ENCODE peak calls at places on chromosomes 7 and 10, in eight cellular contexts. One of them, this sample, is unnamed.

GRCh38 chr7:96045919-96046318 is 273.6 kb downstream of the DYNC1I1 start:
- DNase-seq in WTC11: no peak
- DNase-seq in right lobe of liver: no peak
- DNase-seq in nephron progenitor cell: no peak
- DNase-seq in breast epithelium: no peak
- DNase-seq in progenitor cell of endocrine pancreas: no peak
- DNase-seq in CD8-positive, alpha-beta T cell: no peak
- DNase-seq in fibroblast of lung: no peak
- DNase-seq in this sample: no peak

GRCh38 chr10:77283326-77283725 is 354.3 kb downstream of the KCNMA1 start:
- DNase-seq in breast epithelium: no peak
- DNase-seq in fibroblast of lung: no peak
- DNase-seq in progenitor cell of endocrine pancreas: no peak
- DNase-seq in right lobe of liver: no peak
- DNase-seq in WTC11: no peak
- DNase-seq in nephron progenitor cell: no peak
- DNase-seq in CD8-positive, alpha-beta T cell: no peak
- DNase-seq in this sample: no peak

GRCh38 chr10:94042001-94042813 is 48.5 kb downstream of the PLCE1 start:
- DNase-seq in progenitor cell of endocrine pancreas: no peak
- DNase-seq in CD8-positive, alpha-beta T cell: no peak
- DNase-seq in fibroblast of lung: peak
- DNase-seq in nephron progenitor cell: no peak
- DNase-seq in breast epithelium: no peak
- DNase-seq in WTC11: no peak
- DNase-seq in right lobe of liver: no peak
- DNase-seq in this sample: no peak

GRCh38 chr10:32004161-32004591 is 52.0 kb downstream of the KIF5B start:
- DNase-seq in nephron progenitor cell: no peak
- DNase-seq in right lobe of liver: peak
- DNase-seq in breast epithelium: no peak
- DNase-seq in progenitor cell of endocrine pancreas: no peak
- DNase-seq in WTC11: peak
- DNase-seq in CD8-positive, alpha-beta T cell: no peak
- DNase-seq in fibroblast of lung: peak
- DNase-seq in this sample: no peak

GRCh38 chr10:17307149-17307548 is 79.1 kb downstream of the VIM start:
- DNase-seq in progenitor cell of endocrine pancreas: no peak
- DNase-seq in breast epithelium: no peak
- DNase-seq in nephron progenitor cell: no peak
- DNase-seq in WTC11: no peak
- DNase-seq in fibroblast of lung: no peak
- DNase-seq in CD8-positive, alpha-beta T cell: no peak
- DNase-seq in right lobe of liver: no peak
- DNase-seq in this sample: no peak

GRCh38 chr10:109956454-109957091 is 33.3 kb upstream of the XPNPEP1 start:
- DNase-seq in nephron progenitor cell: no peak
- DNase-seq in fibroblast of lung: peak
- DNase-seq in CD8-positive, alpha-beta T cell: no peak
- DNase-seq in breast epithelium: no peak
- DNase-seq in WTC11: peak
- DNase-seq in right lobe of liver: no peak
- DNase-seq in progenitor cell of endocrine pancreas: no peak
- DNase-seq in this sample: peak

GRCh38 chr7:18754766-18755165 is 259.2 kb downstream of the HDAC9 start:
- DNase-seq in WTC11: no peak
- DNase-seq in progenitor cell of endocrine pancreas: no peak
- DNase-seq in CD8-positive, alpha-beta T cell: no peak
- DNase-seq in right lobe of liver: no peak
- DNase-seq in fibroblast of lung: peak
- DNase-seq in nephron progenitor cell: no peak
- DNase-seq in breast epithelium: no peak
- DNase-seq in this sample: no peak

GRCh38 chr10:125868372-125868975 is 12.6 kb downstream of the DHX32 start:
- DNase-seq in fibroblast of lung: peak
- DNase-seq in breast epithelium: no peak
- DNase-seq in WTC11: no peak
- DNase-seq in progenitor cell of endocrine pancreas: no peak
- DNase-seq in nephron progenitor cell: peak
- DNase-seq in right lobe of liver: no peak
- DNase-seq in CD8-positive, alpha-beta T cell: peak
- DNase-seq in this sample: no peak

GRCh38 chr7:159083001-159083697 is 61.5 kb downstream of the VIPR2 start:
- DNase-seq in right lobe of liver: peak
- DNase-seq in nephron progenitor cell: no peak
- DNase-seq in fibroblast of lung: no peak
- DNase-seq in WTC11: no peak
- DNase-seq in progenitor cell of endocrine pancreas: no peak
- DNase-seq in breast epithelium: no peak
- DNase-seq in CD8-positive, alpha-beta T cell: no peak
- DNase-seq in this sample: no peak

GRCh38 chr10:70671229-70671588 is 1.1 kb upstream of the ADAMTS14 start:
- DNase-seq in breast epithelium: no peak
- DNase-seq in fibroblast of lung: no peak
- DNase-seq in right lobe of liver: peak
- DNase-seq in nephron progenitor cell: no peak
- DNase-seq in progenitor cell of endocrine pancreas: no peak
- DNase-seq in WTC11: no peak
- DNase-seq in CD8-positive, alpha-beta T cell: no peak
- DNase-seq in this sample: no peak

GRCh38 chr10:70669732-70670317 is 2.5 kb upstream of the ADAMTS14 start:
- DNase-seq in CD8-positive, alpha-beta T cell: no peak
- DNase-seq in nephron progenitor cell: no peak
- DNase-seq in WTC11: no peak
- DNase-seq in fibroblast of lung: no peak
- DNase-seq in progenitor cell of endocrine pancreas: no peak
- DNase-seq in breast epithelium: no peak
- DNase-seq in right lobe of liver: peak
- DNase-seq in this sample: no peak

GRCh38 chr10:70672993-70673928 is 955 bp downstream of the ADAMTS14 start:
- DNase-seq in CD8-positive, alpha-beta T cell: no peak
- DNase-seq in fibroblast of lung: peak
- DNase-seq in nephron progenitor cell: no peak
- DNase-seq in WTC11: no peak
- DNase-seq in right lobe of liver: no peak
- DNase-seq in progenitor cell of endocrine pancreas: no peak
- DNase-seq in breast epithelium: no peak
- DNase-seq in this sample: no peak

GRCh38 chr10:70672165-70672992 is at the start of gene ADAMTS14:
- DNase-seq in WTC11: peak
- DNase-seq in right lobe of liver: peak
- DNase-seq in progenitor cell of endocrine pancreas: peak
- DNase-seq in breast epithelium: no peak
- DNase-seq in CD8-positive, alpha-beta T cell: no peak
- DNase-seq in nephron progenitor cell: peak
- DNase-seq in fibroblast of lung: peak
- DNase-seq in this sample: no peak

DNA sequence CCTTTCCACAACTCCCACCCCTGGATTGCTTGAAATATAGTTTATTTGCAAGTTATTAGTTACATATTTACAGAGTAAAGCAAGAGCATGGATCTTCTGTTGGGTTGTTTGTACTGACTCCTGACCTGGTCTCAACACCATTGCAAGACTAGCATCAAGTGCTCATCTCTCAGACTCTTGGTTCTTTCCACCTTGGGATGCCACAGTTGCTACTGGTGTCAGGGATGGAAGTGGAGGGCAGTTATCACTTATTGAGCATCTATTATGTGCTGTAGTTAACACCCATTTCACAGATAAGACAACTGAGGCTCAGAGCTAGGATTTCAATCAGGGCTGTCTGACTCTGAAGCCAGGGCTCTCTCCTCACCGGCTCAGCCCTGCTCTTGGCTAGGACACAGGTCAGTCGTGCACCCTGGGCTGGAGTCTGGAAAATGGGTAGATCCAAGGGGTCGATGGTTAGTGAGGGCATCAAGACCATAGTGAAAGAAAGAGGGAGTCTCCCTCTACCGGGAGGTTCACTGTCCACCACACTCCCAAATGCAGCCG is 614 bp upstream of the ADAMTS14 start:
- DNase-seq in right lobe of liver: no peak
- DNase-seq in nephron progenitor cell: no peak
- DNase-seq in progenitor cell of endocrine pancreas: no peak
- DNase-seq in fibroblast of lung: no peak
- DNase-seq in CD8-positive, alpha-beta T cell: no peak
- DNase-seq in WTC11: no peak
- DNase-seq in breast epithelium: no peak
- DNase-seq in this sample: no peak
- TF ChIP-seq CTCF in right lobe of liver: no peak
- TF ChIP-seq CTCF in nephron progenitor cell: no peak
- TF ChIP-seq CTCF in progenitor cell of endocrine pancreas: no peak
- TF ChIP-seq CTCF in fibroblast of lung: peak
- TF ChIP-seq CTCF in CD8-positive, alpha-beta T cell: no peak
- TF ChIP-seq CTCF in WTC11: no peak
- TF ChIP-seq CTCF in breast epithelium: no peak
- TF ChIP-seq CTCF in this sample: no peak

GRCh38 chr7:43729214-43729923 is at the start of gene COA1:
- DNase-seq in breast epithelium: peak
- DNase-seq in fibroblast of lung: peak
- DNase-seq in right lobe of liver: peak
- DNase-seq in WTC11: peak
- DNase-seq in nephron progenitor cell: peak
- DNase-seq in progenitor cell of endocrine pancreas: peak
- DNase-seq in CD8-positive, alpha-beta T cell: peak
- DNase-seq in this sample: peak
- TF ChIP-seq CTCF in breast epithelium: no peak
- TF ChIP-seq CTCF in fibroblast of lung: peak
- TF ChIP-seq CTCF in right lobe of liver: no peak
- TF ChIP-seq CTCF in WTC11: no peak
- TF ChIP-seq CTCF in nephron progenitor cell: no peak
- TF ChIP-seq CTCF in progenitor cell of endocrine pancreas: peak
- TF ChIP-seq CTCF in CD8-positive, alpha-beta T cell: no peak
- TF ChIP-seq CTCF in this sample: no peak

DNA sequence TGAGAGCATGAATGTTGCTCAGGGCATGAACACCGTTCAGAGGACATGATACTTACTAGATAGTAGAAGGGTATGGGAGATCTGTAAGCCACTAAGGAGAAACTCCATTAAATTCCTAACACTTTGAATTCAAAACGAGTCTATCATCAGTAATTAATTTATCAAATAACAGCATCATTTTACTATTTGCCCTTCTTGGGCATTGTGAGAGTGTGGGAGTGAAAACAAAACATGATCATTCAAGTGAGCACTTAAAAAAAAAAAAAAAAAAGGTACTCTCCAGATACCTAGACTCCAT is 20.5 kb upstream of the ASB15 start:
- DNase-seq in nephron progenitor cell: no peak
- DNase-seq in WTC11: no peak
- DNase-seq in fibroblast of lung: no peak
- DNase-seq in CD8-positive, alpha-beta T cell: no peak
- DNase-seq in right lobe of liver: no peak
- DNase-seq in breast epithelium: no peak
- DNase-seq in progenitor cell of endocrine pancreas: no peak
- DNase-seq in this sample: no peak
- TF ChIP-seq CTCF in nephron progenitor cell: no peak
- TF ChIP-seq CTCF in WTC11: no peak
- TF ChIP-seq CTCF in fibroblast of lung: no peak
- TF ChIP-seq CTCF in CD8-positive, alpha-beta T cell: no peak
- TF ChIP-seq CTCF in right lobe of liver: no peak
- TF ChIP-seq CTCF in breast epithelium: no peak
- TF ChIP-seq CTCF in progenitor cell of endocrine pancreas: no peak
- TF ChIP-seq CTCF in this sample: no peak

GRCh38 chr7:148503900-148504487 is 86.6 kb upstream of the C7orf33 start:
- DNase-seq in WTC11: no peak
- DNase-seq in progenitor cell of endocrine pancreas: no peak
- DNase-seq in fibroblast of lung: peak
- DNase-seq in breast epithelium: no peak
- DNase-seq in nephron progenitor cell: no peak
- DNase-seq in CD8-positive, alpha-beta T cell: no peak
- DNase-seq in right lobe of liver: no peak
- DNase-seq in this sample: no peak
- TF ChIP-seq CTCF in WTC11: peak
- TF ChIP-seq CTCF in progenitor cell of endocrine pancreas: peak
- TF ChIP-seq CTCF in fibroblast of lung: peak
- TF ChIP-seq CTCF in breast epithelium: peak
- TF ChIP-seq CTCF in nephron progenitor cell: peak
- TF ChIP-seq CTCF in CD8-positive, alpha-beta T cell: peak
- TF ChIP-seq CTCF in right lobe of liver: peak
- TF ChIP-seq CTCF in this sample: peak

GRCh38 chr10:80686734-80687561 is 149.2 kb downstream of the SH2D4B start:
- DNase-seq in progenitor cell of endocrine pancreas: no peak
- DNase-seq in nephron progenitor cell: no peak
- DNase-seq in fibroblast of lung: no peak
- DNase-seq in breast epithelium: no peak
- DNase-seq in right lobe of liver: no peak
- DNase-seq in WTC11: no peak
- DNase-seq in CD8-positive, alpha-beta T cell: no peak
- DNase-seq in this sample: no peak
- TF ChIP-seq CTCF in progenitor cell of endocrine pancreas: no peak
- TF ChIP-seq CTCF in nephron progenitor cell: no peak
- TF ChIP-seq CTCF in fibroblast of lung: no peak
- TF ChIP-seq CTCF in breast epithelium: no peak
- TF ChIP-seq CTCF in right lobe of liver: no peak
- TF ChIP-seq CTCF in WTC11: no peak
- TF ChIP-seq CTCF in CD8-positive, alpha-beta T cell: no peak
- TF ChIP-seq CTCF in this sample: no peak

GRCh38 chr10:23516530-23516929 is 77.7 kb downstream of the OTUD1 start:
- DNase-seq in right lobe of liver: no peak
- DNase-seq in progenitor cell of endocrine pancreas: no peak
- DNase-seq in breast epithelium: no peak
- DNase-seq in fibroblast of lung: peak
- DNase-seq in WTC11: no peak
- DNase-seq in nephron progenitor cell: peak
- DNase-seq in CD8-positive, alpha-beta T cell: no peak
- DNase-seq in this sample: no peak
- TF ChIP-seq CTCF in right lobe of liver: peak
- TF ChIP-seq CTCF in progenitor cell of endocrine pancreas: peak
- TF ChIP-seq CTCF in breast epithelium: no peak
- TF ChIP-seq CTCF in fibroblast of lung: peak
- TF ChIP-seq CTCF in WTC11: no peak
- TF ChIP-seq CTCF in nephron progenitor cell: peak
- TF ChIP-seq CTCF in CD8-positive, alpha-beta T cell: peak
- TF ChIP-seq CTCF in this sample: peak

GRCh38 chr10:106520698-106521097 is 643.8 kb downstream of the SORCS1 start:
- DNase-seq in nephron progenitor cell: no peak
- DNase-seq in progenitor cell of endocrine pancreas: no peak
- DNase-seq in WTC11: no peak
- DNase-seq in right lobe of liver: no peak
- DNase-seq in fibroblast of lung: no peak
- DNase-seq in CD8-positive, alpha-beta T cell: no peak
- DNase-seq in breast epithelium: no peak
- DNase-seq in this sample: no peak
- TF ChIP-seq CTCF in nephron progenitor cell: no peak
- TF ChIP-seq CTCF in progenitor cell of endocrine pancreas: no peak
- TF ChIP-seq CTCF in WTC11: no peak
- TF ChIP-seq CTCF in right lobe of liver: no peak
- TF ChIP-seq CTCF in fibroblast of lung: no peak
- TF ChIP-seq CTCF in CD8-positive, alpha-beta T cell: no peak
- TF ChIP-seq CTCF in breast epithelium: no peak
- TF ChIP-seq CTCF in this sample: no peak

GRCh38 chr7:38905026-38905759 is 3.8 kb downstream of the VPS41 start:
- DNase-seq in nephron progenitor cell: no peak
- DNase-seq in fibroblast of lung: no peak
- DNase-seq in breast epithelium: no peak
- DNase-seq in progenitor cell of endocrine pancreas: no peak
- DNase-seq in CD8-positive, alpha-beta T cell: no peak
- DNase-seq in right lobe of liver: no peak
- DNase-seq in WTC11: no peak
- DNase-seq in this sample: no peak

GRCh38 chr7:38908759-38909335 is at the start of gene VPS41:
- DNase-seq in CD8-positive, alpha-beta T cell: peak
- DNase-seq in progenitor cell of endocrine pancreas: peak
- DNase-seq in nephron progenitor cell: peak
- DNase-seq in fibroblast of lung: peak
- DNase-seq in right lobe of liver: peak
- DNase-seq in WTC11: peak
- DNase-seq in breast epithelium: peak
- DNase-seq in this sample: peak

GRCh38 chr7:38907066-38907465 is 1.9 kb downstream of the VPS41 start:
- DNase-seq in right lobe of liver: no peak
- DNase-seq in nephron progenitor cell: no peak
- DNase-seq in breast epithelium: no peak
- DNase-seq in CD8-positive, alpha-beta T cell: no peak
- DNase-seq in progenitor cell of endocrine pancreas: no peak
- DNase-seq in WTC11: no peak
- DNase-seq in fibroblast of lung: no peak
- DNase-seq in this sample: no peak

GRCh38 chr7:38909870-38910269 is 879 bp upstream of the VPS41 start:
- DNase-seq in nephron progenitor cell: no peak
- DNase-seq in progenitor cell of endocrine pancreas: no peak
- DNase-seq in CD8-positive, alpha-beta T cell: no peak
- DNase-seq in right lobe of liver: no peak
- DNase-seq in breast epithelium: no peak
- DNase-seq in fibroblast of lung: no peak
- DNase-seq in WTC11: no peak
- DNase-seq in this sample: no peak
- TF ChIP-seq CTCF in nephron progenitor cell: no peak
- TF ChIP-seq CTCF in progenitor cell of endocrine pancreas: no peak
- TF ChIP-seq CTCF in CD8-positive, alpha-beta T cell: no peak
- TF ChIP-seq CTCF in right lobe of liver: no peak
- TF ChIP-seq CTCF in breast epithelium: no peak
- TF ChIP-seq CTCF in fibroblast of lung: no peak
- TF ChIP-seq CTCF in WTC11: no peak
- TF ChIP-seq CTCF in this sample: no peak